ENCODE peak calls at places on chromosome 10, in nine cellular contexts. One of them, this sample, is unnamed.

GRCh38 chr10:33330543-33331019 is 3.9 kb downstream of the NRP1 start:
- DNase-seq in HCT116: peak; percentile 64
- DNase-seq in GM12878: peak; percentile 13
- DNase-seq in OCI-LY7: peak; percentile 67
- DNase-seq in neural progenitor cell: peak; percentile 85
- DNase-seq in H9: peak; percentile 69
- DNase-seq in GM23248: peak; percentile 85
- DNase-seq in IMR-90: peak; percentile 90
- DNase-seq in mammary epithelial cell: peak; percentile 73
- DNase-seq in this sample: peak; percentile 92

GRCh38 chr10:2225609-2226008 is 488.3 kb upstream of the ADARB2 start:
- DNase-seq in mammary epithelial cell: no peak
- DNase-seq in GM12878: no peak
- DNase-seq in OCI-LY7: no peak
- DNase-seq in neural progenitor cell: no peak
- DNase-seq in IMR-90: no peak
- DNase-seq in HCT116: no peak
- DNase-seq in GM23248: no peak
- DNase-seq in H9: no peak
- DNase-seq in this sample: no peak

GRCh38 chr10:22737587-22737986 is 23.2 kb upstream of the PIP4K2A start:
- DNase-seq in neural progenitor cell: no peak
- DNase-seq in GM12878: no peak
- DNase-seq in mammary epithelial cell: peak; percentile 64
- DNase-seq in GM23248: peak; percentile 76
- DNase-seq in OCI-LY7: no peak
- DNase-seq in H9: no peak
- DNase-seq in HCT116: no peak
- DNase-seq in IMR-90: peak; percentile 81
- DNase-seq in this sample: peak; percentile 79

GRCh38 chr10:22478555-22479334 is 133.4 kb downstream of the SPAG6 start:
- DNase-seq in HCT116: no peak
- DNase-seq in GM23248: no peak
- DNase-seq in mammary epithelial cell: no peak
- DNase-seq in neural progenitor cell: no peak
- DNase-seq in H9: no peak
- DNase-seq in OCI-LY7: no peak
- DNase-seq in IMR-90: no peak
- DNase-seq in GM12878: no peak
- DNase-seq in this sample: no peak

GRCh38 chr10:116737582-116738358 is 4.6 kb downstream of the HSPA12A start:
- DNase-seq in GM23248: peak; percentile 41
- DNase-seq in H9: peak; percentile 61
- DNase-seq in GM12878: no peak
- DNase-seq in IMR-90: no peak
- DNase-seq in HCT116: no peak
- DNase-seq in neural progenitor cell: no peak
- DNase-seq in mammary epithelial cell: no peak
- DNase-seq in OCI-LY7: no peak
- DNase-seq in this sample: no peak

GRCh38 chr10:32104622-32105509 is 48.6 kb upstream of the KIF5B start:
- DNase-seq in GM23248: peak; percentile 33
- DNase-seq in GM12878: no peak
- DNase-seq in IMR-90: peak; percentile 16
- DNase-seq in H9: no peak
- DNase-seq in mammary epithelial cell: no peak
- DNase-seq in neural progenitor cell: no peak
- DNase-seq in OCI-LY7: no peak
- DNase-seq in HCT116: no peak
- DNase-seq in this sample: peak; percentile 47

GRCh38 chr10:69994262-69994661 is 58.4 kb upstream of the MACROH2A2 start:
- DNase-seq in GM12878: no peak
- DNase-seq in mammary epithelial cell: peak; percentile 49
- DNase-seq in HCT116: peak; percentile 77
- DNase-seq in GM23248: peak; percentile 55
- DNase-seq in IMR-90: peak; percentile 59
- DNase-seq in H9: peak; percentile 46
- DNase-seq in OCI-LY7: peak; percentile 49
- DNase-seq in neural progenitor cell: peak; percentile 26
- DNase-seq in this sample: peak; percentile 36

GRCh38 chr10:52621635-52622079 is 150.9 kb downstream of the MBL2 start:
- DNase-seq in IMR-90: peak; percentile 43
- DNase-seq in H9: no peak
- DNase-seq in HCT116: no peak
- DNase-seq in GM23248: peak; percentile 71
- DNase-seq in neural progenitor cell: no peak
- DNase-seq in mammary epithelial cell: no peak
- DNase-seq in OCI-LY7: no peak
- DNase-seq in GM12878: no peak
- DNase-seq in this sample: no peak

GRCh38 chr10:103633846-103634245 is 140.3 kb downstream of the NEURL1 start:
- DNase-seq in mammary epithelial cell: no peak
- DNase-seq in neural progenitor cell: no peak
- DNase-seq in H9: no peak
- DNase-seq in GM12878: no peak
- DNase-seq in OCI-LY7: no peak
- DNase-seq in GM23248: no peak
- DNase-seq in IMR-90: no peak
- DNase-seq in HCT116: no peak
- DNase-seq in this sample: no peak

GRCh38 chr10:79244841-79245504 is 102.3 kb upstream of the PPIF start:
- DNase-seq in mammary epithelial cell: no peak
- DNase-seq in OCI-LY7: peak; percentile 86
- DNase-seq in H9: no peak
- DNase-seq in IMR-90: no peak
- DNase-seq in neural progenitor cell: no peak
- DNase-seq in HCT116: no peak
- DNase-seq in GM23248: peak; percentile 52
- DNase-seq in GM12878: peak; percentile 82
- DNase-seq in this sample: no peak
- H3K4me2 ChIP-seq in mammary epithelial cell: no peak overlapping the region
- H3K4me2 ChIP-seq in OCI-LY7: peak overlapping the region; percentile 90
- H3K4me2 ChIP-seq in H9: no peak overlapping the region
- H3K4me2 ChIP-seq in IMR-90: no peak overlapping the region
- H3K4me2 ChIP-seq in neural progenitor cell: no peak overlapping the region
- H3K4me2 ChIP-seq in HCT116: no peak overlapping the region
- H3K4me2 ChIP-seq in GM23248: peak overlapping the region; percentile 18
- H3K4me2 ChIP-seq in GM12878: peak overlapping the region; percentile 96
- H3K4me2 ChIP-seq in this sample: peak overlapping the region; percentile 18

GRCh38 chr10:97690138-97690537 is 3.1 kb upstream of the AVPI1 start:
- DNase-seq in H9: no peak
- DNase-seq in HCT116: no peak
- DNase-seq in IMR-90: no peak
- DNase-seq in GM23248: peak; percentile 41
- DNase-seq in neural progenitor cell: no peak
- DNase-seq in GM12878: no peak
- DNase-seq in OCI-LY7: no peak
- DNase-seq in mammary epithelial cell: peak; percentile 87
- DNase-seq in this sample: no peak

GRCh38 chr10:97686301-97686961 is 610 bp downstream of the AVPI1 start:
- DNase-seq in HCT116: no peak
- DNase-seq in neural progenitor cell: no peak
- DNase-seq in H9: no peak
- DNase-seq in GM23248: peak; percentile 23
- DNase-seq in GM12878: no peak
- DNase-seq in IMR-90: no peak
- DNase-seq in mammary epithelial cell: no peak
- DNase-seq in OCI-LY7: peak; percentile 54
- DNase-seq in this sample: no peak

GRCh38 chr10:97686962-97687784 is at the start of gene AVPI1:
- DNase-seq in GM12878: peak; percentile 76
- DNase-seq in OCI-LY7: peak; percentile 95
- DNase-seq in IMR-90: peak; percentile 96
- DNase-seq in mammary epithelial cell: peak; percentile 99
- DNase-seq in HCT116: peak; percentile 96
- DNase-seq in H9: peak; percentile 99
- DNase-seq in GM23248: peak; percentile 97
- DNase-seq in neural progenitor cell: peak; percentile 99
- DNase-seq in this sample: peak; percentile 96

GRCh38 chr10:97689637-97690036 is 2.6 kb upstream of the AVPI1 start:
- DNase-seq in neural progenitor cell: no peak
- DNase-seq in OCI-LY7: no peak
- DNase-seq in HCT116: peak; percentile 59
- DNase-seq in H9: no peak
- DNase-seq in GM23248: peak; percentile 98
- DNase-seq in IMR-90: peak; percentile 99
- DNase-seq in GM12878: no peak
- DNase-seq in mammary epithelial cell: peak; percentile 100
- DNase-seq in this sample: peak; percentile 98

GRCh38 chr10:97687785-97688781 is 1.0 kb upstream of the AVPI1 start:
- DNase-seq in neural progenitor cell: no peak
- DNase-seq in H9: no peak
- DNase-seq in HCT116: no peak
- DNase-seq in IMR-90: peak; percentile 93
- DNase-seq in mammary epithelial cell: peak; percentile 49
- DNase-seq in GM12878: no peak
- DNase-seq in OCI-LY7: no peak
- DNase-seq in GM23248: peak; percentile 87
- DNase-seq in this sample: peak; percentile 67
- H3K4me1 ChIP-seq in neural progenitor cell: peaks cover 11% of the 10 kb centered on the region
- H3K4me1 ChIP-seq in H9: peaks cover 4% of the 10 kb centered on the region
- H3K4me1 ChIP-seq in HCT116: peaks cover 47% of the 10 kb centered on the region
- H3K4me1 ChIP-seq in IMR-90: peaks cover 25% of the 10 kb centered on the region
- H3K4me1 ChIP-seq in mammary epithelial cell: peaks cover 56% of the 10 kb centered on the region
- H3K4me1 ChIP-seq in GM12878: peaks cover 18% of the 10 kb centered on the region
- H3K4me1 ChIP-seq in OCI-LY7: peaks cover 17% of the 10 kb centered on the region
- H3K4me1 ChIP-seq in GM23248: peaks cover 50% of the 10 kb centered on the region
- H3K4me1 ChIP-seq in this sample: peaks cover 25% of the 10 kb centered on the region

GRCh38 chr10:93465806-93466675 is 16.1 kb downstream of the MYOF start:
- DNase-seq in OCI-LY7: no peak
- DNase-seq in GM12878: no peak
- DNase-seq in mammary epithelial cell: peak; percentile 98
- DNase-seq in H9: no peak
- DNase-seq in neural progenitor cell: no peak
- DNase-seq in IMR-90: peak; percentile 90
- DNase-seq in GM23248: peak; percentile 99
- DNase-seq in HCT116: peak; percentile 90
- DNase-seq in this sample: peak; percentile 93

GRCh38 chr10:93463723-93464511 is 18.2 kb downstream of the MYOF start:
- DNase-seq in HCT116: no peak
- DNase-seq in IMR-90: peak; percentile 71
- DNase-seq in neural progenitor cell: no peak
- DNase-seq in OCI-LY7: no peak
- DNase-seq in mammary epithelial cell: no peak
- DNase-seq in H9: no peak
- DNase-seq in GM23248: peak; percentile 89
- DNase-seq in GM12878: no peak
- DNase-seq in this sample: peak; percentile 82

GRCh38 chr10:93462881-93463280 is 19.3 kb downstream of the MYOF start:
- DNase-seq in GM23248: peak; percentile 69
- DNase-seq in HCT116: no peak
- DNase-seq in GM12878: peak; percentile 23
- DNase-seq in neural progenitor cell: no peak
- DNase-seq in mammary epithelial cell: peak; percentile 56
- DNase-seq in OCI-LY7: peak; percentile 21
- DNase-seq in IMR-90: peak; percentile 54
- DNase-seq in H9: no peak
- DNase-seq in this sample: peak; percentile 46

GRCh38 chr10:93462371-93462770 is 19.8 kb downstream of the MYOF start:
- DNase-seq in GM12878: no peak
- DNase-seq in IMR-90: no peak
- DNase-seq in mammary epithelial cell: no peak
- DNase-seq in H9: no peak
- DNase-seq in neural progenitor cell: no peak
- DNase-seq in OCI-LY7: no peak
- DNase-seq in GM23248: peak; percentile 34
- DNase-seq in HCT116: no peak
- DNase-seq in this sample: no peak

DNA sequence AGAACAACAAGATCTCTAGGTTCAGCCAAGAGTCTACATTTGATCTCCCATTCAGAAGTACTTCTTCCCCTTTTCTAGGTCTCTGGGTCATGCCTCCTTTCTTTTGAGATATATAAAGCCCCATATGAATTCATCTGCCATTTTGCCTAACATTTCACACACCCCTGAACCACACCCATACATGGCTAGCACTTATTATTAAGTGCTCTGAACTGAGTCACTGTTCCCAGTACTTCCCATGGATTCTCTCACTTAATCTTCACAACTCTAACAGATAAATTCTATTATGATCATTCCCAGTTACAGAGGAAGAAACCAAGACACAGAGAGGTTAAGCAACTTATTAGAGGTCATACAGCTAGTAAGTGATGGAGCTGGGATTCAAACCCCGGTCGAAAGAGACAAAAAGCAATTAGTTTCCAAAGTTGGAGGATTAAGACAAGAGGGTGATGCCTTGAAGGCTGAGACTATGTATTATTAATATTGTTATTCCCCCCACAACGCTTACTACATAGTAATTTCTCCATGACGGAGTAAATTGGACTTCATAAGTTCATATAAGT is 17.2 kb downstream of the MYOF start:
- DNase-seq in mammary epithelial cell: no peak
- DNase-seq in OCI-LY7: no peak
- DNase-seq in GM12878: no peak
- DNase-seq in neural progenitor cell: no peak
- DNase-seq in IMR-90: no peak
- DNase-seq in HCT116: no peak
- DNase-seq in GM23248: peak; percentile 80
- DNase-seq in H9: no peak
- DNase-seq in this sample: peak; percentile 44
- H3K4me2 ChIP-seq in mammary epithelial cell: peak overlapping the region; percentile 38
- H3K4me2 ChIP-seq in OCI-LY7: no peak overlapping the region
- H3K4me2 ChIP-seq in GM12878: no peak overlapping the region
- H3K4me2 ChIP-seq in neural progenitor cell: no peak overlapping the region
- H3K4me2 ChIP-seq in IMR-90: no peak overlapping the region
- H3K4me2 ChIP-seq in HCT116: peak overlapping the region; percentile 76
- H3K4me2 ChIP-seq in GM23248: peak overlapping the region; percentile 68
- H3K4me2 ChIP-seq in H9: no peak overlapping the region
- H3K4me2 ChIP-seq in this sample: peak overlapping the region; percentile 59

GRCh38 chr10:71763352-71764127 is 9.8 kb downstream of the VSIR start:
- DNase-seq in GM12878: no peak
- DNase-seq in neural progenitor cell: no peak
- DNase-seq in HCT116: no peak
- DNase-seq in IMR-90: peak; percentile 52
- DNase-seq in GM23248: peak; percentile 73
- DNase-seq in mammary epithelial cell: no peak
- DNase-seq in H9: no peak
- DNase-seq in OCI-LY7: no peak
- DNase-seq in this sample: peak; percentile 38

GRCh38 chr10:71766717-71767419 is 6.5 kb downstream of the VSIR start:
- DNase-seq in OCI-LY7: no peak
- DNase-seq in H9: no peak
- DNase-seq in mammary epithelial cell: peak; percentile 89
- DNase-seq in neural progenitor cell: no peak
- DNase-seq in GM23248: peak; percentile 96
- DNase-seq in IMR-90: peak; percentile 95
- DNase-seq in GM12878: no peak
- DNase-seq in HCT116: peak; percentile 74
- DNase-seq in this sample: peak; percentile 92

GRCh38 chr10:71767420-71768035 is 5.8 kb downstream of the VSIR start:
- DNase-seq in GM12878: no peak
- DNase-seq in HCT116: no peak
- DNase-seq in mammary epithelial cell: no peak
- DNase-seq in GM23248: peak; percentile 54
- DNase-seq in IMR-90: no peak
- DNase-seq in neural progenitor cell: no peak
- DNase-seq in H9: no peak
- DNase-seq in OCI-LY7: no peak
- DNase-seq in this sample: peak; percentile 42

GRCh38 chr10:71765907-71766716 is 7.2 kb downstream of the VSIR start:
- DNase-seq in GM12878: no peak
- DNase-seq in neural progenitor cell: no peak
- DNase-seq in mammary epithelial cell: no peak
- DNase-seq in OCI-LY7: no peak
- DNase-seq in IMR-90: no peak
- DNase-seq in GM23248: no peak
- DNase-seq in H9: no peak
- DNase-seq in HCT116: no peak
- DNase-seq in this sample: no peak

GRCh38 chr10:71765176-71765906 is 8.0 kb downstream of the VSIR start:
- DNase-seq in GM23248: peak; percentile 78
- DNase-seq in mammary epithelial cell: no peak
- DNase-seq in H9: no peak
- DNase-seq in HCT116: no peak
- DNase-seq in IMR-90: peak; percentile 30
- DNase-seq in OCI-LY7: no peak
- DNase-seq in neural progenitor cell: no peak
- DNase-seq in GM12878: no peak
- DNase-seq in this sample: peak; percentile 21
- H3K4me1 ChIP-seq in GM23248: peaks cover 72% of the 10 kb centered on the region
- H3K4me1 ChIP-seq in mammary epithelial cell: peaks cover 68% of the 10 kb centered on the region
- H3K4me1 ChIP-seq in H9: no peaks in the 10 kb centered on the region
- H3K4me1 ChIP-seq in HCT116: peaks cover 62% of the 10 kb centered on the region
- H3K4me1 ChIP-seq in IMR-90: peaks cover 52% of the 10 kb centered on the region
- H3K4me1 ChIP-seq in OCI-LY7: peaks cover 15% of the 10 kb centered on the region
- H3K4me1 ChIP-seq in neural progenitor cell: peaks cover 4% of the 10 kb centered on the region
- H3K4me1 ChIP-seq in GM12878: peaks cover 29% of the 10 kb centered on the region
- H3K4me1 ChIP-seq in this sample: peaks cover 41% of the 10 kb centered on the region

This sample was measured in fibroblast of lung.